ENCODE peak calls at places on chromosomes 6 and 20, in six cellular contexts. A is H1, J is K562, V is GM12878, F is HepG2, R is GM12891. S is an unnamed sample.

GRCh38 chr6:158063736-158064135 is 82.1 kb downstream of the SYNJ2 start:
- DNase-seq in R (no peak), F (no peak), V (no peak), A (no peak), J (no peak), S (no peak)

GRCh38 chr20:6708010-6708409 is 59.5 kb upstream of the BMP2 start:
- DNase-seq in V (no peak), R (no peak), F (no peak), A (no peak), J (no peak), S (no peak)

GRCh38 chr6:143339223-143339622 is 111.3 kb downstream of the ADAT2 start:
- DNase-seq in A (no peak), V (no peak), F (no peak), R (no peak), J (no peak), S (no peak)

GRCh38 chr20:17680836-17681740 is 954 bp downstream of the RRBP1 start:
- DNase-seq in J (peak), V (no peak), A (peak), R (peak), F (peak), S (peak)

GRCh38 chr6:131744888-131745287 is 34.1 kb upstream of the CTAGE9 start:
- DNase-seq in V (no peak), R (no peak), A (no peak), F (no peak), J (no peak), S (no peak)

GRCh38 chr6:148999921-149000589 is 253.2 kb downstream of the UST start:
- DNase-seq in J (no peak), R (no peak), F (no peak), V (no peak), A (peak), S (no peak)

GRCh38 chr6:107246249-107246971 is 131.1 kb upstream of the BEND3 start:
- DNase-seq in A (no peak), V (no peak), R (no peak), J (no peak), F (no peak), S (no peak)

GRCh38 chr6:111845441-111845871 is 27.8 kb downstream of the FYN start:
- DNase-seq in A (no peak), F (peak), V (no peak), R (no peak), J (peak), S (peak)

GRCh38 chr6:118859517-118860064 is 34.4 kb upstream of the ASF1A start:
- DNase-seq in V (no peak), J (no peak), R (no peak), F (no peak), A (no peak), S (no peak)

GRCh38 chr6:106102034-106102433 is 15.9 kb downstream of the PRDM1 start:
- DNase-seq in A (no peak), V (peak), R (peak), F (no peak), J (no peak), S (no peak)

GRCh38 chr6:165049362-165049761 is 260.0 kb downstream of the C6orf118 start:
- DNase-seq in A (peak), R (peak), V (no peak), F (peak), J (peak), S (no peak)

GRCh38 chr20:25280574-25281535 is 33.0 kb downstream of the PYGB start:
- DNase-seq in A (peak), J (no peak), V (no peak), F (no peak), R (no peak), S (no peak)

GRCh38 chr6:38264605-38265004 is 375.1 kb downstream of the BTBD9 start:
- DNase-seq in F (peak), R (no peak), V (no peak), J (peak), A (no peak), S (no peak)

GRCh38 chr6:84635081-84635745 is 129.2 kb downstream of the TBX18 start:
- DNase-seq in R (no peak), F (no peak), A (no peak), J (no peak), V (no peak), S (no peak)

GRCh38 chr20:53330744-53331143 is 262.9 kb downstream of the ZNF217 start:
- DNase-seq in A (no peak), J (peak), F (no peak), R (no peak), V (no peak), S (no peak)

GRCh38 chr6:44257007-44257752 is at the start of gene SLC35B2:
- DNase-seq in F (peak), R (no peak), J (peak), V (no peak), A (peak), S (peak)
- TF ChIP-seq POLR2A in F (peak), R (no peak), J (peak), V (no peak), A (peak), S (peak)

GRCh38 chr6:83096791-83097190 is 29.3 kb downstream of the DOP1A start:
- DNase-seq in F (no peak), J (no peak), A (no peak), R (no peak), V (no peak), S (no peak)

GRCh38 chr6:83098589-83098988 is 31.1 kb downstream of the DOP1A start:
- DNase-seq in J (no peak), F (no peak), V (no peak), R (no peak), A (no peak), S (no peak)

GRCh38 chr6:83097204-83097603 is 29.7 kb downstream of the DOP1A start:
- DNase-seq in J (no peak), V (no peak), F (no peak), A (no peak), R (no peak), S (no peak)

GRCh38 chr6:83097675-83098074 is 30.2 kb downstream of the DOP1A start:
- DNase-seq in F (no peak), A (no peak), V (no peak), R (no peak), J (no peak), S (no peak)

DNA sequence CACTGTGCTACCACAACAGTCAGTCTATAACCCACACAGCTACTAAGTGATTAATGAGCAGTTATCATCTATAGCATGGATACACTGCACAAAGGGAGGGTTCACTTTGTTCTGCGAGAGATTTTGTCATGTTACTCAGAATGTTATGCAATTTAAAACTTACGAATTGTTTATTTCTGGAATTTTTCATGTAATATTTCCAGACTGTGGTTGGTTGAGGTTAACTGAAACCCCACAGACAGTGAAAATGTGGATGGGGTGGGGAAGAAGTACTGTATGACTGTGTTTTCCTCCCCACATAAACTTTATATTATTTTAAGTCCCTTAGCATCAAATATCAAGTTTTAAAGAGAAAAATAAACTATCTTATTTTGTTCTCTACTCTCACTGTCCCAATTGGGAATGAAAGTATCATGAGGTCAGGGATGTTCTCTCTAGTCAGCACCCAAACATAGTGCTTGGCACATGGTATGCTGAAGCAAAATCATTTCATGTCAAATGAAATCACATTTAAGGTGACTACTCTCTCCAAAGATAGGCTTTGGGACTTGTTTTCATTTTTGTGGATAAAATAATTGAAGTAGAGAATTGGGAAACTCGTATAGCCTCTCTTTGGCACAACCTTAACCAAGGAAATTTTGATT is 25.4 kb downstream of the DOP1A start:
- DNase-seq in V (no peak), F (no peak), R (no peak), J (no peak), A (no peak), S (no peak)
- TF ChIP-seq TAF1 in V (no peak), F (no peak), R (no peak), J (no peak), A (no peak), S (no peak)

DNA sequence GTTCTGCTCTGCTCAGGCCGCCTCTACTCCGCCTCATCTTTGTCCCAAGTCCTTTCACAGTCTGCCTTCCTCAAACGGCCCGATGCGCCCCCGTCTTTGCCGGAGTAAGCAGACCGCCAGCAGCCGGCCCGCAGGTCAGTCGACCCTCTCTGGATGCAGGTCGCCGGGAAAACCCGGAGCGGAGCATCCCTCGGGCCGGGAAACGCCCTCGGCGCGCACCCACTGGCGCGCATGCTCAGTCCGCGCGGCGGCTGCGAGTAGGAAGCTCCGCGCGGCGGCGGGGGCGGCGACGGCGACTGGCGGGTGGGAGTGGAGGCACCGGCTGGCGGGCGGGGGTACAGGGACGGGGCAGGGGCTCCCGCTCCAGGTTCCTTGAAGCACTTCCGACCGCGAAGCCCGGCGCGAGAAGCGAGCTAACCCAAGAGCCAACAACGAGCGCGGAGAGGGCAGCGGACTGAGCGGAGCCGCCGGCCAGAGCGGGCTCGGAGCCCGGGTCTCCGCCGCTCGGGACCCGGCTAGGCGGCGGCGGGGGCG is at the start of gene LRRC1:
- DNase-seq in V (peak), J (no peak), A (peak), R (peak), F (peak), S (peak)
- TF ChIP-seq POLR2A in V (peak), J (no peak), A (peak), R (no peak), F (peak), S (no peak)

GRCh38 chr20:58612021-58612700 is 38.9 kb upstream of the STX16 start:
- DNase-seq in F (no peak), A (no peak), R (no peak), V (no peak), J (no peak), S (no peak)
- TF ChIP-seq TAF1 in F (no peak), A (no peak), R (no peak), V (no peak), J (no peak), S (no peak)

GRCh38 chr20:51749674-51750036 is 18.5 kb downstream of the ATP9A start:
- DNase-seq in R (no peak), F (no peak), A (no peak), J (no peak), V (no peak), S (no peak)
- TF ChIP-seq POLR2A in R (no peak), F (no peak), A (no peak), J (no peak), V (no peak), S (no peak)

GRCh38 chr6:116572162-116572561 is 858 bp downstream of the RWDD1 start:
- DNase-seq in J (peak), V (no peak), R (no peak), A (no peak), F (peak), S (no peak)
- TF ChIP-seq TAF1 in J (no peak), V (no peak), R (no peak), A (no peak), F (no peak), S (no peak)

DNA sequence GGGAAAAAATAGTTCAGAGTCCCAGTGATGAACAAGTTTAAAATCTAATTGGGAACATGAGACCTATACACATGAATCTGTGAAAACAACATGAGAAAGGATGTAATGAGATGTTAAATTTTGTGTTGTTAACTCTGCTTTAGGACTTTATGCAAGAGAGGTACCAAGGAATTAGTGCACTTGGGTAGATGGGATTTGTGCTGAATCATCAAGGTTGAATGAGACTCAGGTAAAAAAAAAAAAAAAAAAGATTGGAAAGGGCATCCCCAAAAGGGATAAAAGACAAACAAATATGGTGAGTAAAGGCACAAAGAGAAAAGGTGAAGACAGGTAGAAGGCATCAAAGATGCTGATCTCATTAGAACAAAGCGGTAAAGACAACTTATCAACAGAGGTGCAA is 644.4 kb downstream of the CBLN4 start:
- DNase-seq in V (no peak), J (no peak), R (no peak), F (no peak), A (no peak), S (no peak)
- TF ChIP-seq POLR2A in V (no peak), J (no peak), R (no peak), F (no peak), A (no peak), S (no peak)

GRCh38 chr6:27550692-27551091 is 77.8 kb upstream of the ZNF184 start:
- DNase-seq in R (no peak), F (no peak), A (no peak), J (peak), V (no peak), S (no peak)

GRCh38 chr6:27544612-27545260 is 71.8 kb upstream of the ZNF184 start:
- DNase-seq in J (peak), F (no peak), R (no peak), A (no peak), V (no peak), S (no peak)

GRCh38 chr6:27546522-27546921 is 73.6 kb upstream of the ZNF184 start:
- DNase-seq in A (no peak), V (no peak), R (no peak), J (no peak), F (no peak), S (no peak)

GRCh38 chr6:27545271-27546046 is 72.6 kb upstream of the ZNF184 start:
- DNase-seq in V (peak), A (peak), J (peak), R (no peak), F (peak), S (no peak)

DNA sequence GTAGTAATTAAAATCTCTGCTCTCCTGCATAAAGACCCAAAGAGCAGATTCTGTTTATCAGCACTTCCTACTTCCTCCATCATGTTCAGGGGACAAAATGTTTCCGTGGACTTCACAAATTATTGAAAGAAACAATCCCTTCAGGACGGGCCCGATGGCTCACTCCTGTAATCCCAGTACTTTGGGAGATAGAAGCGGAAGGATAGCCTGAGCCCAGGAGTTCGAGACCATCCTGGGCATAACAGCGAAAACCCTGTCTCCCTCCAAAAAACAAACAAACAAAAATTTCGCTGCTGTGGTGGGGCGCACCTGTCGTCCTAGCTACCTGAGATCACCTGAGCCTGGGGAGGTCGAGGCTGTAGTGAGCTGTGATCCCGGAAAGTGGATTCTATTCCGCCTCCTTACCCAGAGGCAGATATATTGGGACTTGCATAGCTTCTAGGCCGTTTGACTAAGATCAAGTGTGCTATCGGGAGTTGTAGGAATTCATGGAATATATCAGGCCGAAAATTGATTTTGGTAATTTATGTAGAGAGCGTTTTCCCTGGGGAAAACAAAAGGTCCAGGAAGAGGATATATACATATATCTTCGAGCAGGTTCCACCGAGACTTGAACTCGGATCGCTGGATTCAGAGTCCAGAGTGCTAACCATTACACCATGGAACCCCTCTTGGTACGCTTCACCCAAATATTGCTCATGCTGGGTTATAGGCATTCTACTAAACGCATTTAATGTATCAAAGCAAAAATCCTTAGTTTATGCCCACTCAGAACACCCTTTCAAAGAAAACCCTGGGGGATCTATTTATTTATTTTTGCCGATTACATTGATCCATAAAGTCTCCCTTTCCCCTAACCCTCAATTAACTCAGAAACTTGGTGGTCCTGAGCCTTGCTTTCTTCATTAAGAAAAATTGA is 74.5 kb upstream of the ZNF184 start:
- DNase-seq in V (peak), F (peak), J (peak), R (no peak), A (peak), S (no peak)
- TF ChIP-seq TAF1 in V (no peak), F (no peak), J (no peak), R (no peak), A (no peak), S (no peak)

DNA sequence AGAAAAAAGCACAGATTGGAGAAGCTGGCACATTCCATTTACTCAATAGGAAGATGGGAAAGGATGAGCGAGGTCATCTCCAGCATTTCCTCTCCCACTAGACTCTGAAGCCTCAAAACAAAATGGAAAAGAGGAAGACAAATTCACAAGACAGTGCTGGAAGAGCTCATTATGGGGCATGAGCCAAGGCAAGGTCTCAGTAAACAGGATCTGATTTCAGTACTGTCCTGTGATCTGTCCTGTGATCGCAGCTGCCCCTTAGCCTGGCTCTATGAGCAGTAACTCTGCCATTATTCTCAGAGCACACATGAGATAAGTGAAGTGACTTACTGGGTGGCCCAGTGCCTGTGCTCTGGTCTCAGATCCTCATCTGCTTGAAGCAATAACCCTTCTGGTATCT is 68.1 kb upstream of the SLC4A11 start:
- DNase-seq in V (no peak), A (no peak), R (no peak), F (no peak), J (no peak), S (no peak)
- TF ChIP-seq POLR2A in V (no peak), A (no peak), R (no peak), F (no peak), J (no peak), S (no peak)

GRCh38 chr6:39381535-39382140 is 59.1 kb upstream of the KCNK16 start:
- DNase-seq in R (no peak), A (no peak), F (no peak), V (no peak), J (no peak), S (no peak)
- TF ChIP-seq TAF1 in R (no peak), A (no peak), F (no peak), V (no peak), J (no peak), S (no peak)

S was measured in GM12892.